ENCODE peak calls at places on chromosomes 4 and X, in five cellular contexts. Q is AG09309, O is tibial artery, X is Caco-2, I is PC-3. E is an unnamed sample.

GRCh38 chrX:125150231-125150630 is 169.4 kb upstream of the TEX13C start:
- DNase-seq in Q (no peak), O (no peak), X (no peak), I (peak; percentile 15), E (no peak)

GRCh38 chr4:41613362-41613761 is 75.4 kb downstream of the LIMCH1 start:
- DNase-seq in Q (no peak), O (no peak), X (no peak), I (no peak), E (no peak)

GRCh38 chr4:10706236-10706635 is 21.7 kb upstream of the CLNK start:
- DNase-seq in Q (no peak), O (no peak), X (no peak), I (no peak), E (peak; percentile 37)

GRCh38 chrX:72572248-72573157 is at the start of gene HDAC8:
- DNase-seq in Q (peak; percentile 27), O (peak; percentile 78), X (peak; percentile 62), I (peak; percentile 80), E (peak; percentile 72)

GRCh38 chrX:72169008-72169728 is 12.4 kb upstream of the PIN4 start:
- DNase-seq in Q (no peak), O (no peak), X (no peak), I (no peak), E (no peak)

GRCh38 chr4:145482209-145483021 is 762 bp downstream of the SMAD1 start:
- DNase-seq in Q (peak; percentile 24), O (peak; percentile 72), X (no peak), I (peak; percentile 66), E (peak; percentile 69)

GRCh38 chr4:81565137-81565870 is 93.6 kb upstream of the RASGEF1B start:
- DNase-seq in Q (no peak), O (peak; percentile 89), X (no peak), I (peak; percentile 23), E (no peak)

GRCh38 chr4:82618321-82618720 is 56.5 kb upstream of the TMEM150C start:
- DNase-seq in Q (peak; percentile 50), O (no peak), X (no peak), I (no peak), E (no peak)

GRCh38 chr4:169238445-169238844 is 32.3 kb downstream of the SH3RF1 start:
- DNase-seq in Q (no peak), O (no peak), X (no peak), I (peak; percentile 58), E (peak; percentile 51)

GRCh38 chrX:46627700-46628405 is 54.3 kb downstream of the CHST7 start:
- DNase-seq in Q (no peak), O (no peak), X (no peak), I (no peak), E (no peak)

GRCh38 chr4:3868146-3868840 is 102.1 kb downstream of the ADRA2C start:
- DNase-seq in Q (no peak), O (no peak), X (no peak), I (peak; percentile 23), E (no peak)

GRCh38 chr4:141395246-141395830 is 174.6 kb downstream of the ZNF330 start:
- DNase-seq in Q (no peak), O (no peak), X (no peak), I (peak; percentile 20), E (peak; percentile 74)

GRCh38 chr4:129146639-129147038 is 50.7 kb downstream of the C4orf33 start:
- DNase-seq in Q (no peak), O (no peak), X (no peak), I (no peak), E (no peak)

GRCh38 chr4:131644619-131645018 is 1504.5 kb upstream of the PCDH10 start:
- DNase-seq in Q (no peak), O (no peak), X (peak; percentile 33), I (peak; percentile 38), E (peak; percentile 45)

GRCh38 chrX:125620715-125621587 is 301.3 kb downstream of the TEX13C start:
- DNase-seq in Q (no peak), O (no peak), X (no peak), I (no peak), E (no peak)

GRCh38 chr4:170193496-170193895 is 103.7 kb upstream of the AADAT start:
- DNase-seq in Q (no peak), O (no peak), X (no peak), I (peak; percentile 53), E (peak; percentile 34)

GRCh38 chr4:101958547-101958946 is 168.0 kb downstream of the BANK1 start:
- DNase-seq in Q (no peak), O (no peak), X (no peak), I (no peak), E (no peak)

GRCh38 chr4:138859249-138859648 is 156.3 kb upstream of the NOCT start:
- DNase-seq in Q (no peak), O (no peak), X (no peak), I (peak; percentile 5), E (no peak)

GRCh38 chr4:78512357-78512920 is 39.1 kb upstream of the ANXA3 start:
- DNase-seq in Q (no peak), O (no peak), X (no peak), I (no peak), E (no peak)

GRCh38 chr4:6375620-6376295 is 96.7 kb downstream of the PPP2R2C start:
- DNase-seq in Q (no peak), O (no peak), X (no peak), I (no peak), E (no peak)

GRCh38 chr4:164959896-164960295 is 17.6 kb downstream of the TRIM61 start:
- DNase-seq in Q (no peak), O (no peak), X (no peak), I (peak; percentile 48), E (peak; percentile 75)

GRCh38 chrX:25300994-25301393 is 285.2 kb upstream of the ARX start:
- DNase-seq in Q (no peak), O (no peak), X (no peak), I (no peak), E (no peak)

GRCh38 chr4:131302108-131302507 is 1847.0 kb upstream of the PCDH10 start:
- DNase-seq in Q (no peak), O (no peak), X (no peak), I (no peak), E (no peak)

GRCh38 chr4:40305329-40306193 is 29.6 kb upstream of the CHRNA9 start:
- DNase-seq in Q (no peak), O (peak; percentile 20), X (no peak), I (no peak), E (no peak)
- H3K4me3 ChIP-seq in Q (no peak overlapping the region), O (no peak overlapping the region), X (no peak overlapping the region), I (no peak overlapping the region), E (no peak overlapping the region)

GRCh38 chrX:11352296-11352741 is 59.1 kb downstream of the AMELX start:
- DNase-seq in Q (no peak), O (no peak), X (peak; percentile 34), I (peak; percentile 6), E (no peak)

GRCh38 chrX:11349020-11349419 is 55.8 kb downstream of the AMELX start:
- DNase-seq in Q (no peak), O (no peak), X (no peak), I (no peak), E (no peak)

GRCh38 chrX:11355259-11355909 is 62.2 kb downstream of the AMELX start:
- DNase-seq in Q (no peak), O (no peak), X (no peak), I (no peak), E (no peak)

GRCh38 chrX:11349661-11350337 is 56.6 kb downstream of the AMELX start:
- DNase-seq in Q (no peak), O (no peak), X (no peak), I (no peak), E (no peak)

DNA sequence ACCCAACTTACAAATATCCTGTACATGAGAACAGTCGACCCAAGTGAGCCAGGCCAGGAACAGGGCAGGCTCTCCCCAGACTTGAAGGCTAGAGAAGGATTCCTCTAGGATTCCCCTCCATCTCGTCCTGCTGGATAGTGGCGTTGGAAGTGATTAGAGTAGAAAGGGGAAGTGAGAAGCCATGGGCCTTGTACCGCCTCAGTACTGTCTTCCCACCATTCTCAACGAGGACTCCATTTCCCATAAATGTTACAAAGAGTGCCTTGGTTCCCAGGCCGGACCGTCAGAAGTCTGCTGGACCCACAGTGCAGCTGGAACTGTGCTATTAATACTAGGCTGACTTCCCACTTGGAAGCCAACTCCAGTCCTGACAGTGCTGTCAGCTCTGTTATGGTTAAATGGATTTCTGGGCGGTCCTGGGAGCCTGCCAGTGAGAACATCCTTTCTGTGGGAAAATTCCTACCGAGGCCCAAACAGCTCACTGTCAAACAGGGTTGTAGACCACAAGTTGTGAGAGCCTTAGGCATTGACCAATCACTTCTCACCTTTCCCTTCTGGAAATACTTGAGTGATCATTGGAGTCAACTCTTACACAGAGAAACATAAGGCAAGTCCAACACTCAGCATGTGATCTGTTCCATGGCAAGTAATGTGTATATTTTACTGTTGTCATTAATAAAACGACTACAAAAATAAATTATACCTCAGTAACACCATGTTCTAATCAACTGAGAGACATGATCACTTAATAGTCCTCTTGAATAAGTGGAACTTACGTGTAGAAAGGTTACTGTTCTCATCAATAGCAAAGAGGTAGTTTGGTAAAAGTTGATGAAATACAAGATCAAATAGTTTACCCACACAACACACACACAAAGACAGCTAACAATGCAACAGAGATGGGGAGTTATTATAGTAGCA is 58.4 kb downstream of the AMELX start:
- DNase-seq in Q (peak; percentile 27), O (peak; percentile 65), X (no peak), I (no peak), E (peak; percentile 9)
- H3K4me3 ChIP-seq in Q (no peak overlapping the region), O (no peak overlapping the region), X (no peak overlapping the region), I (no peak overlapping the region), E (no peak overlapping the region)

GRCh38 chr4:123506311-123506685 is 109.7 kb downstream of the SPRY1 start:
- DNase-seq in Q (no peak), O (no peak), X (no peak), I (no peak), E (no peak)

GRCh38 chr4:123505077-123505456 is 108.5 kb downstream of the SPRY1 start:
- DNase-seq in Q (no peak), O (no peak), X (peak; percentile 57), I (peak; percentile 16), E (no peak)

GRCh38 chr4:123501733-123502132 is 105.1 kb downstream of the SPRY1 start:
- DNase-seq in Q (no peak), O (no peak), X (no peak), I (no peak), E (no peak)

GRCh38 chr4:123503698-123504389 is 107.2 kb downstream of the SPRY1 start:
- DNase-seq in Q (no peak), O (no peak), X (no peak), I (no peak), E (no peak)

GRCh38 chr4:123505457-123506310 is 109.1 kb downstream of the SPRY1 start:
- DNase-seq in Q (no peak), O (peak; percentile 69), X (peak; percentile 80), I (peak; percentile 41), E (no peak)
- H3K4me3 ChIP-seq in Q (peak overlapping the region; percentile 26), O (peak overlapping the region; percentile 58), X (peak overlapping the region; percentile 40), I (peak overlapping the region; percentile 71), E (peak overlapping the region; percentile 17)

DNA sequence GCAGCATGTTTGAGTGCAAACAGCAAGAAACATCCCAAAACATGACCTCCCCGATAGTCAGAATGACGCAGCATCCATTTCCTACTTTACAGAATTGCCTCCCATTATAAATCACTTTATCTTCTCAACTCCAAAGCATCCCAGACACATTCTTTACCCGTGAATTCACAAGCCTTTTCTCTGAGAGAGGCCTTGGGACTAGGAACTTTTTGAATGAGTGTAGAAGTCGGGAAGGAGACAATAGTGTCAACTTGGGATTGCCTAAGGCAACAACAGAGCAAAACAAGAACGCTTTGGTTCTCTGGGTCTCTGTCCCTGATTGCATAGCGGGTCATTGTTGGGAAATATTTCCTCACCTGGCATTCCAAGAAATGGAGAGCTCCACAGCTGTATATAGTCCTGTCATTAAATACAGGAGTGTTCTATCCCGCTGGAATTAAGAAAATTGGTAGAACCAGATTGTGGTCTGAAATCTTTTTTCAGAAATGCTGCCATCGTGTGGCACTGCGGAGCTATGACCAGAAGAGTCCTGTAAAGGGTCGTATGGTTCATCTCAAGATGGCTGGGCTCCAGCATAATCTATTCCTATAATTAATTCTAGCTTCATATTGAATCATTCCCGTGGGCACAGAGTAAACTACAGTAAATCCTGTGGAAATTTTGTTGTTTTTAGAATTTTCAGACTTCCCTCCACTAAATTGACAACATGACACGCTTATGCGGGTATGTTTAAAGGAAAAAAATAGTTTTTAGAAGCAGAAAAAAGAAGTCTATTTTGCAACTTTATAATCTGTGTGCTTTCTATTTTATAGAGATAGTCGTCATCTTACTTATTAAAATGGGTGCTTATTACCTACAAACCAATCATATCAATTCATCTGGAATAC is 2.0 kb upstream of the SPP1 start:
- DNase-seq in Q (peak; percentile 60), O (peak; percentile 68), X (peak; percentile 62), I (peak; percentile 70), E (peak; percentile 79)
- H3K4me3 ChIP-seq in Q (peak overlapping the region; percentile 3), O (no peak overlapping the region), X (no peak overlapping the region), I (no peak overlapping the region), E (peak overlapping the region; percentile 23)